ENCODE peak calls at places on chromosome 17, in six cellular contexts. U is activated gamma-delta T cell; J is cardiac muscle cell; H is activated effector memory CD4-positive, alpha-beta T cell treated with anti-CD3 and anti-CD28 coated beads, Interleukin-2, amount 50 U/mL, for 16 hours; Q is NB4; P is fibroblast of gingiva. Y is an unnamed sample.

GRCh38 chr17:3763777-3764170 is 37.2 kb downstream of the ITGAE start:
- DNase-seq in H (no peak), P (no peak), Q (no peak), J (no peak), U (no peak), Y (no peak)

GRCh38 chr17:75178453-75178852 is 4.3 kb downstream of the SUMO2 start:
- DNase-seq in Q (no peak), P (no peak), J (no peak), U (no peak), H (no peak), Y (no peak)

GRCh38 chr17:82985973-82986372 is 93.4 kb upstream of the METRNL start:
- DNase-seq in H (peak; percentile 79), U (peak; percentile 59), Q (no peak), P (no peak), J (peak; percentile 60), Y (no peak)

GRCh38 chr17:77489239-77489897 is 348.6 kb downstream of the SEC14L1 start:
- DNase-seq in H (peak; percentile 61), P (no peak), Q (no peak), U (no peak), J (no peak), Y (no peak)

GRCh38 chr17:66910651-66911285 is 53.7 kb upstream of the CACNG4 start:
- DNase-seq in Q (no peak), U (no peak), J (no peak), P (no peak), H (no peak), Y (no peak)

GRCh38 chr17:50668025-50668837 is 33.5 kb downstream of the ABCC3 start:
- DNase-seq in U (no peak), H (no peak), Q (no peak), P (no peak), J (no peak), Y (no peak)

GRCh38 chr17:7478276-7479138 is 924 bp downstream of the ZBTB4 start:
- DNase-seq in Q (peak; percentile 21), U (peak; percentile 70), P (peak; percentile 60), H (peak; percentile 86), J (peak; percentile 33), Y (no peak)

GRCh38 chr17:73030501-73030911 is 62.0 kb downstream of the SLC39A11 start:
- DNase-seq in U (no peak), H (no peak), Q (no peak), P (peak; percentile 66), J (no peak), Y (no peak)

GRCh38 chr17:17959520-17960361 is 12.5 kb downstream of the TOM1L2 start:
- DNase-seq in P (peak; percentile 38), U (no peak), H (no peak), J (no peak), Q (no peak), Y (no peak)

GRCh38 chr17:77178586-77178985 is 37.8 kb downstream of the SEC14L1 start:
- DNase-seq in U (no peak), Q (no peak), J (no peak), H (no peak), P (no peak), Y (no peak)

GRCh38 chr17:1011760-1012735 is 15.1 kb downstream of the TIMM22 start:
- DNase-seq in P (no peak), Q (no peak), H (no peak), U (no peak), J (no peak), Y (no peak)

GRCh38 chr17:65415991-65416390 is 145.5 kb downstream of the AXIN2 start:
- DNase-seq in U (no peak), H (no peak), P (no peak), Q (no peak), J (no peak), Y (no peak)

GRCh38 chr17:31095239-31096105 is 695 bp downstream of the NF1 start:
- DNase-seq in H (peak; percentile 74), U (peak; percentile 19), J (peak; percentile 65), P (peak; percentile 38), Q (peak; percentile 66), Y (no peak)

GRCh38 chr17:3846739-3847670 is 959 bp upstream of the NCBP3 start:
- DNase-seq in J (no peak), P (no peak), H (no peak), U (no peak), Q (no peak), Y (no peak)

GRCh38 chr17:17361543-17362511 is 58.7 kb downstream of the NT5M start:
- DNase-seq in U (no peak), P (peak; percentile 60), J (no peak), Q (no peak), H (peak; percentile 33), Y (no peak)

GRCh38 chr17:65208753-65209152 is 71.6 kb downstream of the RGS9 start:
- DNase-seq in J (no peak), P (no peak), H (no peak), U (no peak), Q (no peak), Y (no peak)

GRCh38 chr17:40180694-40181093 is 3.4 kb downstream of the RAPGEFL1 start:
- DNase-seq in Q (no peak), J (no peak), U (no peak), P (no peak), H (no peak), Y (no peak)

GRCh38 chr17:6936370-6937028 is 59.4 kb upstream of the ALOX12 start:
- DNase-seq in J (no peak), U (no peak), Q (no peak), P (peak; percentile 44), H (no peak), Y (no peak)

GRCh38 chr17:35256629-35257028 is 13.8 kb downstream of the SLFN5 start:
- DNase-seq in P (no peak), H (no peak), Q (no peak), U (no peak), J (no peak), Y (no peak)

GRCh38 chr17:75864448-75864871 is 9.3 kb upstream of the WBP2 start:
- DNase-seq in J (no peak), Q (peak; percentile 81), H (peak; percentile 74), U (no peak), P (peak; percentile 83), Y (no peak)

GRCh38 chr17:35568561-35568960 is 7.9 kb upstream of the SLFN14 start:
- DNase-seq in H (peak; percentile 81), Q (peak; percentile 56), U (no peak), J (no peak), P (peak; percentile 42), Y (no peak)

GRCh38 chr17:79902146-79902791 is 63.0 kb upstream of the CBX4 start:
- DNase-seq in Q (peak; percentile 22), P (no peak), H (no peak), U (no peak), J (no peak), Y (no peak)

GRCh38 chr17:48445248-48445620 is 15.2 kb upstream of the SKAP1 start:
- DNase-seq in H (no peak), J (no peak), U (no peak), P (no peak), Q (peak; percentile 35), Y (no peak)

GRCh38 chr17:20053343-20053964 is 44.3 kb downstream of the SPECC1 start:
- DNase-seq in U (no peak), J (no peak), H (no peak), Q (no peak), P (no peak), Y (no peak)

Y was measured in AG04449.